ENCODE peak calls at places on chromosomes 5 and 9, in seven cellular contexts. P, R, I, W, X, C and Z are unnamed samples. For H3K4me1, the result is how much of the 10 kb centered on the place peaks cover.

GRCh38 chr9:97510797-97511761 is 9.6 kb downstream of the TMOD1 start:
- DNase-seq in X (no peak), C (no peak), I (peak), P (no peak), W (no peak), R (peak), Z (no peak)

GRCh38 chr9:27442464-27442863 is 81.6 kb upstream of the IFNK start:
- DNase-seq in R (no peak), C (no peak), X (no peak), P (no peak), W (no peak), I (no peak), Z (no peak)

GRCh38 chr5:2700876-2701275 is 50.6 kb downstream of the IRX2 start:
- DNase-seq in W (no peak), C (no peak), P (no peak), R (no peak), X (no peak), I (no peak), Z (no peak)

GRCh38 chr5:175826980-175827379 is 44.4 kb upstream of the CPLX2 start:
- DNase-seq in R (no peak), C (peak), W (no peak), P (no peak), X (no peak), I (no peak), Z (no peak)

GRCh38 chr5:35644543-35644942 is 26.9 kb downstream of the SPEF2 start:
- DNase-seq in C (no peak), R (no peak), I (no peak), P (no peak), X (no peak), W (no peak), Z (no peak)

GRCh38 chr5:3145641-3146040 is 394.2 kb upstream of the IRX2 start:
- DNase-seq in I (no peak), C (no peak), R (no peak), X (no peak), W (no peak), P (no peak), Z (no peak)

GRCh38 chr5:112977440-112977861 is 853 bp downstream of the DCP2 start:
- DNase-seq in X (no peak), R (no peak), P (no peak), I (no peak), W (no peak), C (peak), Z (no peak)

GRCh38 chr9:134063088-134063875 is 4.5 kb downstream of the BRD3 start:
- DNase-seq in C (no peak), I (no peak), W (no peak), P (no peak), X (peak), R (peak), Z (no peak)

GRCh38 chr9:15423328-15423985 is 781 bp downstream of the SNAPC3 start:
- DNase-seq in R (no peak), I (no peak), W (no peak), C (no peak), P (no peak), X (peak), Z (no peak)

GRCh38 chr5:52469420-52469819 is 318.3 kb upstream of the ITGA1 start:
- DNase-seq in R (no peak), P (no peak), W (no peak), C (no peak), X (no peak), I (no peak), Z (no peak)

GRCh38 chr9:126499911-126500599 is 113.7 kb upstream of the LMX1B start:
- DNase-seq in C (no peak), R (peak), W (no peak), I (no peak), P (no peak), X (no peak), Z (no peak)

GRCh38 chr5:176176231-176176630 is 62.0 kb upstream of the SIMC1 start:
- DNase-seq in C (no peak), X (no peak), P (no peak), W (no peak), I (no peak), R (no peak), Z (no peak)

GRCh38 chr9:9536481-9536880 is 1076.3 kb downstream of the PTPRD start:
- DNase-seq in C (no peak), W (no peak), X (no peak), P (no peak), I (no peak), R (no peak), Z (no peak)

GRCh38 chr9:93325307-93326035 is 126.0 kb upstream of the FAM120A start:
- DNase-seq in X (no peak), I (no peak), R (no peak), W (no peak), P (no peak), C (peak), Z (no peak)

GRCh38 chr9:129586647-129587046 is 34.3 kb downstream of the C9orf50 start:
- DNase-seq in P (no peak), X (peak), C (peak), R (no peak), I (no peak), W (no peak), Z (no peak)

GRCh38 chr9:118553465-118553864 is 815.8 kb downstream of the BRINP1 start:
- DNase-seq in I (no peak), P (no peak), C (no peak), R (no peak), W (no peak), X (no peak), Z (no peak)

GRCh38 chr9:99109522-99109921 is 4.6 kb downstream of the TGFBR1 start:
- DNase-seq in W (no peak), I (no peak), R (no peak), P (no peak), C (no peak), X (no peak), Z (no peak)

GRCh38 chr5:103927739-103928138 is 365.1 kb upstream of the NUDT12 start:
- DNase-seq in R (no peak), W (no peak), X (no peak), C (no peak), P (no peak), I (no peak), Z (no peak)

GRCh38 chr5:120258123-120258522 is 206.0 kb upstream of the PRR16 start:
- DNase-seq in R (no peak), W (no peak), I (no peak), P (no peak), C (no peak), X (no peak), Z (no peak)

GRCh38 chr9:35723908-35724307 is 8.1 kb downstream of the TLN1 start:
- DNase-seq in P (no peak), C (no peak), I (no peak), W (no peak), R (no peak), X (no peak), Z (no peak)

GRCh38 chr5:136457390-136458094 is 92.2 kb upstream of the TRPC7 start:
- DNase-seq in X (no peak), C (no peak), I (no peak), R (no peak), P (no peak), W (no peak), Z (no peak)

GRCh38 chr5:138011991-138012390 is 20.9 kb downstream of the FAM13B start:
- DNase-seq in X (no peak), I (no peak), R (no peak), W (no peak), C (no peak), P (no peak), Z (no peak)

GRCh38 chr9:116142706-116143492 is 10.7 kb upstream of the PAPPA start:
- DNase-seq in P (no peak), I (no peak), W (no peak), X (no peak), C (no peak), R (no peak), Z (no peak)

GRCh38 chr5:18119156-18119785 is 485.0 kb downstream of the TAF11L14 start:
- DNase-seq in R (peak), P (no peak), I (no peak), X (no peak), C (no peak), W (no peak), Z (peak)

GRCh38 chr9:76394896-76395244 is 644 bp upstream of the RFK start:
- DNase-seq in P (peak), C (peak), W (peak), R (peak), X (peak), I (peak), Z (peak)

GRCh38 chr9:121788686-121789366 is 137.4 kb downstream of the DAB2IP start:
- DNase-seq in P (no peak), W (no peak), X (no peak), R (no peak), I (no peak), C (no peak), Z (no peak)

GRCh38 chr5:132751444-132751843 is 4.2 kb downstream of the CCNI2 start:
- DNase-seq in W (no peak), I (peak), C (no peak), P (no peak), R (no peak), X (no peak), Z (no peak)

GRCh38 chr9:93156475-93157008 is 22.5 kb upstream of the NINJ1 start:
- DNase-seq in W (no peak), P (no peak), I (peak), R (no peak), C (no peak), X (no peak), Z (no peak)

GRCh38 chr5:55176176-55176818 is 3.3 kb upstream of the CDC20B start:
- DNase-seq in R (peak), X (peak), C (peak), P (peak), W (no peak), I (no peak), Z (peak)

GRCh38 chr5:107474724-107475489 is 195.8 kb downstream of the EFNA5 start:
- DNase-seq in X (no peak), I (peak), R (no peak), C (no peak), W (no peak), P (no peak), Z (no peak)

GRCh38 chr5:174505621-174506020 is 218.8 kb upstream of the MSX2 start:
- DNase-seq in I (no peak), P (no peak), X (no peak), C (no peak), R (no peak), W (no peak), Z (no peak)

GRCh38 chr5:124962735-124963134 is 216.3 kb upstream of the ZNF608 start:
- DNase-seq in W (no peak), R (no peak), C (no peak), I (no peak), P (no peak), X (no peak), Z (peak)

GRCh38 chr5:129905467-129906176 is 1.4 kb downstream of the CHSY3 start:
- DNase-seq in C (no peak), I (no peak), R (peak), X (no peak), P (no peak), W (no peak), Z (no peak)

GRCh38 chr9:7752481-7752880 is 47.1 kb downstream of the DMAC1 start:
- DNase-seq in I (no peak), X (no peak), C (no peak), R (no peak), P (no peak), W (no peak), Z (no peak)

GRCh38 chr9:71962328-71962727 is 50.9 kb downstream of the C9orf85 start:
- DNase-seq in P (no peak), I (no peak), R (no peak), C (no peak), W (no peak), X (no peak), Z (no peak)
- H3K9ac ChIP-seq in P (no peak), I (no peak), R (no peak), C (no peak), W (no peak), X (no peak), Z (no peak)

GRCh38 chr5:122063836-122064235 is 14.2 kb downstream of the LOX start:
- DNase-seq in W (no peak), R (no peak), X (no peak), P (no peak), C (no peak), I (no peak), Z (no peak)
- H3K4me1 ChIP-seq in W (under half), R (under half), X (under half), P (under half), C (under half), I (under half), Z (under half)

DNA sequence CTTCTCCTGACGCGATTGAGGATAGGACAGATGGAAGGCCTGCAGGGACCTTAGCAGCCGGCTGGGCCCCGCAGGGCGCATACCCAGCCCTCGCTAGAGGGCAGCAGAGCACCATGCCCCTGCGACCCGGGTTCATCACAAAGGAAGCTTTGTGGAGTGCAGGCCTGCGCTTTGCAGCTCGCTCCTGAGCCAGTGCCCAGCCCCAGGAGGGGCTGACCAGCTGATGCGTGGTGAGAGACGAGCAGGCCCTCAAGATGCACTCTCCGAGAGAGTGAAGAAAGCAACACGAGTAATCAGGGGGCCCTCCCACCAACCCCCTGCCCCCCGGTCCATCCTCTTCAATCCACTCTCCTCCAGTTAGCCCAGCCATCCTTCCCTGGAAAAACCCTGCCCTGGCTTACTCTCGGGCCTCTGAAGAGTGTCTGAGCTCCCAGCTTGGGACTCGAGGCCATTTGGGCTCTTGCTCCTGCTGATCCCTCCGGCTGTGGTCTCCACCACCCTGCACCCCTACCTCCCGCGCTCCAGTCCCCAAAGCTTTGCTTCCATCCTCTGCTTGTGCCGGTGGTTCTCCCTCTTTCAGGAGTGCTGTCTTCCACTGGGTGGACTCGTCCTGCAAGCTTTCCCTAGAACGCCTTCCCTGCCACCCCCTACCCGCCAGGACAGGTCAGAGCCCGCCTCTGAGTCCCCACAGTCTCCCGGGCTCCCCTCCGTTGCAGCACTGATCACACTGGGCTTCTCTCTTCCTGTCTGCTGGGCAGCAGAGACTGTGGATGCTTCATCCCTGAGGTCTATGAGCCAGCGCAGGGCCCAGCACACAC is 9.1 kb upstream of the KIF12 start:
- DNase-seq in X (peak), I (no peak), R (peak), C (peak), W (peak), P (peak), Z (peak)
- TF ChIP-seq YY1 in X (no peak), I (no peak), R (no peak), C (no peak), W (no peak), P (peak), Z (no peak)

GRCh38 chr5:126605525-126605924 is 4.8 kb downstream of the PHAX start:
- DNase-seq in C (no peak), P (no peak), X (no peak), R (peak), I (no peak), W (no peak), Z (no peak)
- H3K9ac ChIP-seq in C (no peak), P (peak), X (peak), R (no peak), I (no peak), W (no peak), Z (no peak)

GRCh38 chr5:6724321-6724929 is 11.2 kb downstream of the TENT4A start:
- DNase-seq in W (no peak), I (no peak), C (no peak), R (no peak), P (no peak), X (no peak), Z (no peak)
- H3K4me1 ChIP-seq in W (under half), I (half or more), C (under half), R (under half), P (under half), X (half or more), Z (under half)

GRCh38 chr5:139232161-139232724 is 34.1 kb upstream of the SIL1 start:
- DNase-seq in R (no peak), C (no peak), I (peak), X (no peak), W (no peak), P (no peak), Z (no peak)
- TF ChIP-seq YY1 in R (no peak), C (no peak), I (no peak), X (no peak), W (no peak), P (no peak), Z (no peak)

GRCh38 chr5:72305194-72306142 is 14.6 kb downstream of the MRPS27 start:
- DNase-seq in C (no peak), R (no peak), P (peak), X (no peak), W (no peak), I (peak), Z (no peak)
- H3K9ac ChIP-seq in C (no peak), R (no peak), P (peak), X (no peak), W (no peak), I (peak), Z (no peak)